ENCODE peak calls at places on chromosomes 11 and 22, in five cellular contexts. O is Right ventricle myocardium superior, U is H54, I is endothelial cell, X is iris pigment epithelial cell. F is an unnamed sample.

GRCh38 chr11:15136166-15136565 is 21.4 kb downstream of the INSC start:
- DNase-seq in X (no peak), U (no peak), O (no peak), I (no peak), F (no peak)

GRCh38 chr11:13262096-13262495 is 15.5 kb upstream of the BMAL1 start:
- DNase-seq in O (no peak), X (no peak), I (no peak), U (no peak), F (no peak)

GRCh38 chr22:44204937-44205712 is 24.4 kb downstream of the PARVG start:
- DNase-seq in I (no peak), O (no peak), X (no peak), U (no peak), F (no peak)

GRCh38 chr11:93513763-93514162 is 29.4 kb downstream of the SMCO4 start:
- DNase-seq in U (no peak), X (no peak), I (no peak), O (no peak), F (no peak)

GRCh38 chr11:68321293-68322030 is 9.1 kb downstream of the LRP5 start:
- DNase-seq in X (no peak), I (no peak), O (peak), U (no peak), F (no peak)

GRCh38 chr11:77705195-77705876 is 67.7 kb upstream of the CLNS1A start:
- DNase-seq in O (no peak), X (peak), I (no peak), U (peak), F (no peak)

GRCh38 chr11:111766834-111767142 is 599 bp upstream of the PPP2R1B start:
- DNase-seq in X (no peak), U (no peak), O (no peak), I (no peak), F (no peak)

GRCh38 chr22:32237021-32237420 is 18.1 kb downstream of the SLC5A4 start:
- DNase-seq in O (no peak), U (no peak), I (no peak), X (no peak), F (no peak)

GRCh38 chr11:79546366-79546765 is 105.5 kb upstream of the TENM4 start:
- DNase-seq in X (no peak), O (no peak), I (no peak), U (no peak), F (no peak)

GRCh38 chr22:49585695-49586243 is 241.9 kb downstream of the BRD1 start:
- DNase-seq in O (no peak), I (no peak), U (no peak), X (no peak), F (no peak)

GRCh38 chr11:61921446-61921845 is 4.1 kb upstream of the RAB3IL1 start:
- DNase-seq in I (no peak), X (no peak), U (no peak), O (no peak), F (no peak)

GRCh38 chr11:18727499-18728236 is 1.7 kb upstream of the IGSF22 start:
- DNase-seq in O (no peak), I (peak), X (no peak), U (peak), F (no peak)

GRCh38 chr22:49352361-49353169 is 475.1 kb downstream of the BRD1 start:
- DNase-seq in O (no peak), I (no peak), U (no peak), X (no peak), F (peak)

GRCh38 chr11:69483170-69483569 is 1.7 kb downstream of the LINC01488 start:
- DNase-seq in X (no peak), O (no peak), I (no peak), U (no peak), F (peak)

GRCh38 chr11:118857385-118857784 is 26.3 kb upstream of the CXCR5 start:
- DNase-seq in X (no peak), O (no peak), U (no peak), I (no peak), F (no peak)

GRCh38 chr11:61543606-61544306 is 35.2 kb downstream of the LRRC10B start:
- DNase-seq in U (peak), X (peak), O (no peak), I (no peak), F (no peak)

GRCh38 chr11:70854201-70854600 is 398.2 kb downstream of the SHANK2 start:
- DNase-seq in U (no peak), X (no peak), I (no peak), O (no peak), F (no peak)

GRCh38 chr22:44594951-44595350 is 96.9 kb upstream of the RTL6 start:
- DNase-seq in U (no peak), I (no peak), O (no peak), X (no peak), F (no peak)

GRCh38 chr22:50473088-50473487 is 1.7 kb downstream of the SBF1 start:
- DNase-seq in O (no peak), U (no peak), I (no peak), X (no peak), F (peak)

GRCh38 chr11:111707039-111707690 is 59.0 kb downstream of the PPP2R1B start:
- DNase-seq in X (peak), O (peak), I (no peak), U (no peak), F (no peak)

GRCh38 chr22:44118645-44119315 is 61.9 kb upstream of the PARVG start:
- DNase-seq in O (peak), X (no peak), I (no peak), U (no peak), F (peak)

GRCh38 chr11:63978551-63979235 is 4.3 kb downstream of the COX8A start:
- DNase-seq in U (no peak), X (no peak), I (no peak), O (no peak), F (no peak)

GRCh38 chr11:38182126-38182907 is 1584.3 kb upstream of the RAG2 start:
- DNase-seq in O (no peak), I (no peak), U (no peak), X (peak), F (no peak)

GRCh38 chr11:24593332-24593731 is 96.5 kb downstream of the LUZP2 start:
- DNase-seq in X (no peak), U (no peak), O (no peak), I (no peak), F (no peak)

GRCh38 chr11:104891135-104891534 is 7.1 kb downstream of the CASP12 start:
- DNase-seq in O (no peak), U (no peak), I (no peak), X (peak), F (no peak)

GRCh38 chr22:21947040-21948014 is 5.3 kb downstream of the PPM1F start:
- DNase-seq in I (peak), U (no peak), X (peak), O (no peak), F (peak)

GRCh38 chr11:113574171-113574570 is 99.0 kb upstream of the DRD2 start:
- DNase-seq in U (no peak), I (no peak), X (no peak), O (no peak), F (no peak)

GRCh38 chr11:120648706-120649250 is 137.2 kb downstream of the GRIK4 start:
- DNase-seq in X (no peak), O (no peak), I (no peak), U (no peak), F (peak)

F was measured in spleen.